ENCODE peak calls at places on chromosomes 7 and 10, in seven cellular contexts. J is ELF-1; E is nephron progenitor cell; X is psoas muscle; P is activated CD8-positive, alpha-beta memory T cell treated with anti-CD3 and anti-CD28 coated beads for 24 hours; T is transverse colon; M is amniotic epithelial cell. B is an unnamed sample.

GRCh38 chr7:1049801-1050200 is 5.5 kb downstream of the GPR146 start:
- DNase-seq in J (no peak), E (no peak), X (peak), P (no peak), T (no peak), M (no peak), B (no peak)

GRCh38 chr7:139775829-139776266 is 1.9 kb downstream of the HIPK2 start:
- DNase-seq in J (peak), E (peak), X (peak), P (peak), T (peak), M (peak), B (peak)

GRCh38 chr7:146966274-146966673 is 849.7 kb downstream of the CNTNAP2 start:
- DNase-seq in J (no peak), E (no peak), X (no peak), P (no peak), T (no peak), M (no peak), B (no peak)

GRCh38 chr10:7541137-7542087 is 125.4 kb downstream of the ITIH5 start:
- DNase-seq in J (peak), E (peak), X (peak), P (no peak), T (peak), M (no peak), B (no peak)

GRCh38 chr7:27300401-27300800 is 57.8 kb downstream of the EVX1 start:
- DNase-seq in J (no peak), E (no peak), X (no peak), P (no peak), T (no peak), M (no peak), B (no peak)

GRCh38 chr10:44388641-44389040 is 3.7 kb upstream of the CXCL12 start:
- DNase-seq in J (peak), E (no peak), X (no peak), P (peak), T (no peak), M (no peak), B (no peak)

GRCh38 chr10:19847321-19847720 is 31.1 kb downstream of the PLXDC2 start:
- DNase-seq in J (no peak), E (no peak), X (no peak), P (no peak), T (no peak), M (peak), B (no peak)

GRCh38 chr7:27095050-27095896 is 527 bp downstream of the HOXA1 start:
- DNase-seq in J (peak), E (peak), X (peak), P (no peak), T (no peak), M (peak), B (no peak)

GRCh38 chr7:76047305-76047810 is 442 bp downstream of the STYXL1 start:
- DNase-seq in J (no peak), E (no peak), X (no peak), P (no peak), T (no peak), M (no peak), B (no peak)

B was measured in NCI-H1930.